ENCODE peak calls at places on chromosomes 4 and X, in ten cellular contexts. H is cardiac fibroblast, P is lower leg skin, R is GM06990, K is fibroblast of lung, F is IMR-90, A is cardiac muscle cell, D is type B pancreatic cell, Y is tibial nerve, T is testis. B is an unnamed sample.

GRCh38 chr4:98150092-98150761 is 7.0 kb upstream of the STPG2 start:
- DNase-seq in A (peak), K (peak), P (no peak), F (peak), Y (no peak), H (peak), D (no peak), T (no peak), R (no peak), B (no peak)

GRCh38 chr4:2332976-2333319 is 71.0 kb upstream of the MXD4 start:
- DNase-seq in R (no peak), Y (no peak), T (no peak), A (no peak), D (no peak), H (no peak), F (no peak), P (no peak), K (no peak), B (no peak)

GRCh38 chrX:123256378-123256777 is 72.3 kb downstream of the GRIA3 start:
- DNase-seq in K (no peak), H (no peak), A (no peak), D (no peak), T (no peak), F (no peak), R (no peak), Y (no peak), P (no peak), B (no peak)

GRCh38 chr4:24729041-24729730 is 66.2 kb upstream of the SOD3 start:
- DNase-seq in D (no peak), P (no peak), H (peak), K (no peak), R (no peak), A (peak), T (no peak), F (no peak), Y (no peak), B (no peak)

GRCh38 chr4:73021634-73022033 is 47.9 kb downstream of the COX18 start:
- DNase-seq in P (no peak), H (peak), D (no peak), T (no peak), A (peak), R (no peak), F (peak), K (peak), Y (no peak), B (no peak)

GRCh38 chr4:27702710-27703431 is 842.2 kb downstream of the STIM2 start:
- DNase-seq in F (peak), R (no peak), T (no peak), A (no peak), P (no peak), H (no peak), D (no peak), Y (no peak), K (peak), B (no peak)

GRCh38 chr4:33060873-33061542 is 2340.8 kb downstream of the PCDH7 start:
- DNase-seq in Y (no peak), F (peak), A (peak), H (peak), P (no peak), K (peak), D (peak), R (no peak), T (peak), B (no peak)

GRCh38 chr4:33073811-33074210 is 2353.6 kb downstream of the PCDH7 start:
- DNase-seq in K (peak), T (no peak), A (peak), F (peak), H (peak), P (no peak), Y (no peak), D (no peak), R (no peak), B (no peak)

GRCh38 chr4:138898282-138898681 is 117.3 kb upstream of the NOCT start:
- DNase-seq in K (peak), R (no peak), F (peak), T (no peak), P (no peak), A (peak), D (no peak), Y (no peak), H (peak), B (no peak)

GRCh38 chr4:170491981-170492380 is 402.2 kb upstream of the AADAT start:
- DNase-seq in R (no peak), Y (no peak), P (no peak), F (no peak), A (no peak), K (no peak), D (no peak), H (no peak), T (no peak), B (no peak)

GRCh38 chr4:128468485-128468989 is 180.9 kb upstream of the PGRMC2 start:
- DNase-seq in D (no peak), P (peak), Y (peak), F (peak), K (peak), H (peak), R (no peak), A (peak), T (peak), B (no peak)

GRCh38 chr4:101914761-101915160 is 124.2 kb downstream of the BANK1 start:
- DNase-seq in K (no peak), T (no peak), F (no peak), A (no peak), D (no peak), H (no peak), R (no peak), P (no peak), Y (no peak), B (no peak)

GRCh38 chrX:100926453-100926852 is 2.3 kb downstream of the XKRX start:
- DNase-seq in R (no peak), K (no peak), T (no peak), H (no peak), P (no peak), A (no peak), D (no peak), Y (no peak), F (peak), B (no peak)

GRCh38 chr4:52201705-52202104 is 150.6 kb downstream of the SPATA18 start:
- DNase-seq in R (no peak), F (no peak), P (no peak), Y (no peak), T (no peak), D (no peak), H (no peak), K (no peak), A (no peak), B (no peak)

GRCh38 chr4:13821522-13821921 is 194.0 kb upstream of the BOD1L1 start:
- DNase-seq in Y (no peak), H (no peak), F (no peak), P (no peak), D (no peak), K (no peak), A (peak), T (peak), R (no peak), B (no peak)

GRCh38 chrX:118965395-118965794 is 9.0 kb upstream of the LONRF3 start:
- DNase-seq in A (no peak), R (no peak), P (no peak), F (no peak), H (no peak), T (no peak), D (no peak), K (no peak), Y (no peak), B (no peak)

GRCh38 chrX:153722704-153723350 is 1.4 kb downstream of the BCAP31 start:
- DNase-seq in H (no peak), K (no peak), D (no peak), P (no peak), A (no peak), T (no peak), F (no peak), Y (no peak), R (no peak), B (peak)

GRCh38 chr4:124526760-124527159 is 185.8 kb downstream of the ANKRD50 start:
- DNase-seq in D (no peak), H (no peak), P (no peak), Y (no peak), A (no peak), F (peak), K (no peak), R (no peak), T (no peak), B (no peak)

GRCh38 chrX:39982927-39983326 is 114.8 kb downstream of the BCOR start:
- DNase-seq in D (no peak), K (no peak), F (no peak), P (no peak), R (no peak), A (no peak), T (no peak), Y (no peak), H (no peak), B (no peak)

GRCh38 chr4:99763635-99764101 is 53.0 kb upstream of the DAPP1 start:
- DNase-seq in Y (no peak), H (peak), K (peak), R (no peak), D (no peak), F (peak), T (peak), A (peak), P (no peak), B (no peak)

GRCh38 chrX:43474321-43474720 is 181.8 kb upstream of the MAOA start:
- DNase-seq in H (no peak), T (no peak), F (no peak), Y (no peak), D (no peak), P (no peak), K (no peak), R (no peak), A (no peak), B (no peak)

GRCh38 chrX:18877472-18877871 is 106.4 kb downstream of the PHKA2 start:
- DNase-seq in F (no peak), D (no peak), K (no peak), A (no peak), H (no peak), T (no peak), Y (no peak), P (no peak), R (no peak), B (no peak)

GRCh38 chr4:142960134-142960533 is 114.0 kb upstream of the INPP4B start:
- DNase-seq in K (peak), T (no peak), P (no peak), D (no peak), R (no peak), F (no peak), H (peak), Y (no peak), A (peak), B (no peak)

GRCh38 chr4:95340191-95340590 is 208.6 kb downstream of the UNC5C start:
- DNase-seq in P (no peak), H (no peak), R (no peak), Y (no peak), D (no peak), F (no peak), A (no peak), T (no peak), K (no peak), B (no peak)

DNA sequence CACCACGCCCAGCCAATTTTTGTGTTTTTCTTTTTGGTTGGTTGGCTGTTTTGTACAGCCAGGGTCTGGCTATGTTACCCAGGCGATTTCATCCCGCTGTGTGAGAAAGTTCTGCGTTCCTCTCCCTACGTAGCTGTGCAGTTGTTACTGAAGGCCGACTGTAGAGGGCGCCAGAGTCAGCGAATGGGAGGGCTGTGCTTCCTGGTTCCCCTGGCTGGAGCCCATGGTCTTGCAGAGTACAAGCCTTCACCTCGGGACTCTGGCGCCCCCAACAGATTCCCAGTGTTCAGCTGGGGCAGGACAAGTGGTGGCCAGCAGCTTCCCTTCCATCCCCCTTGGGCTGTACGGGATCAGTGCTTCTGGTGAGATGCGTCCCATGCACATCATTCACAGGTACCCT is 5.6 kb upstream of the CT45A1 start:
- DNase-seq in P (no peak), A (peak), K (no peak), T (peak), D (no peak), F (no peak), H (no peak), R (no peak), Y (no peak), B (no peak)
- TF ChIP-seq CTCF in P (no peak), A (no peak), K (no peak), T (no peak), D (peak), F (peak), H (no peak), R (peak), Y (no peak), B (peak)

GRCh38 chr4:78331186-78331585 is 220.4 kb upstream of the ANXA3 start:
- DNase-seq in D (no peak), F (no peak), T (no peak), Y (no peak), H (no peak), A (no peak), K (no peak), R (no peak), P (no peak), B (no peak)
- TF ChIP-seq CTCF in D (no peak), F (no peak), T (no peak), Y (no peak), H (no peak), A (no peak), K (no peak), R (no peak), P (no peak), B (no peak)

DNA sequence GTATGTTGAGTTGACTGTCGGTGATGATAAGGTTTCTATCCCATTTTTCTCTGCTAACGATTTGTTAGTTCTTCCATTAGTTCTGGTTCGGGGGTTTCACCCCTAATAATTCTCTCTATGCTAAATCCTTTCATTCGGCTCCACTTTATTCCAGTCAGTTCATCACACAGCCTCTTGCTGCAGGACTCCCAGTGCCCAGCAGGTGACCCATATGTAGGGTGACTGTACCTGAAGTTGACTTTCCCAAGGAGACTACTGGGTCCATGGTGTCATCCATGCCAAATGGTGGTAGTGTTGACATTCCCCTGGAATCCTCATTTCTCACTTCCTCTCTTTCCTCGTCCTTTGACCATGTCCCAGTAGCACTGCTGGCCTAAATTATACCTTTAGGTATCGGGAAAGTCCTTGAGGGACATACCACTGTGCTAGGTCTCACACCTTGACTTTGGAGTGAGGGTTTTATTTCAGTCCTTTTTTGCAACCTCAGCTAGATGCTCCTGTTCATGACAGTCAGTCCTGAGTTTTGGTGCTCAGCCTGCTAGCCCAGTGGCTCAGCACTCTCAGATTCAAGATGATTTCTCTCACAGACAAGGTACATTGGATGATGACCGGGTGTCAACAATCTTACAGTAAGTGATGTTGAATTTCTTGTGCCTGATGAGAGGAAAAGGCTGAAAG is 105.1 kb upstream of the ARHGAP24 start:
- DNase-seq in Y (no peak), R (no peak), F (no peak), A (no peak), P (no peak), K (no peak), T (no peak), H (no peak), D (no peak), B (no peak)
- TF ChIP-seq CTCF in Y (no peak), R (no peak), F (no peak), A (peak), P (no peak), K (no peak), T (no peak), H (peak), D (no peak), B (no peak)

DNA sequence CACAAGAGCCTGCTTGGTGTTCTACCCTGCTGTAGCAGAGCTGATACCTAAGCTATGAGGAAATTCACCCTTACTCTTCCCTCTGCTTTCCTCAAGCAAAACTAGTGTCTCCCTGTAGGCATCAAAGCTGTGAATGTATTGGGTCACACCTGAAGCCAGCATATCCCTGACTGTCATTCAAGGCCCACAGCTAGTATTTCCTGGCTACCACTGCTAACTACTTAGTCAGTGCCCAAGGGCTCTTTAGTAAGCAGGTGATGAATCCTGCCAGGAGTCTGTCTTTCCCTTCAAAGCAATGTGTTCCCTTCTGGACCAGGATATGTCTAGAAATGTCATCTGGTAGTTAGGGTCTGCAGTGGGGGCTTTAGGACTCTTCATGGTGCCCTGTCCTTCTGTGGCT is 125.7 kb downstream of the RPA4 start:
- DNase-seq in R (no peak), K (no peak), T (no peak), A (no peak), D (no peak), Y (no peak), P (no peak), F (no peak), H (no peak), B (no peak)
- TF ChIP-seq CTCF in R (no peak), K (no peak), T (no peak), A (no peak), D (no peak), Y (no peak), P (no peak), F (no peak), H (no peak), B (no peak)

GRCh38 chrX:28550331-28550872 is 36.8 kb upstream of the IL1RAPL1 start:
- DNase-seq in H (no peak), D (no peak), K (no peak), P (no peak), R (no peak), Y (no peak), T (no peak), F (no peak), A (no peak), B (no peak)
- TF ChIP-seq CTCF in H (no peak), D (peak), K (no peak), P (no peak), R (no peak), Y (no peak), T (no peak), F (no peak), A (no peak), B (no peak)

B was measured in CD14-positive monocyte.